ENCODE peak calls at places on chromosomes 4 and X, in six cellular contexts. One of them, this sample, is unnamed.
A peak's percentile ranks its signal among the peaks of the same experiment; 100 is the strongest.

GRCh38 chr4:16524911-16525574 is 298.8 kb upstream of the TAPT1 start:
- DNase-seq in HCT116: no peak
- DNase-seq in WERI-Rb-1: no peak
- DNase-seq in CD8-positive, alpha-beta T cell: no peak
- DNase-seq in kidney epithelial cell: no peak
- DNase-seq in right lobe of liver: no peak
- DNase-seq in this sample: no peak

GRCh38 chrX:101803451-101803850 is 128.4 kb downstream of the ZMAT1 start:
- DNase-seq in HCT116: no peak
- DNase-seq in WERI-Rb-1: no peak
- DNase-seq in CD8-positive, alpha-beta T cell: no peak
- DNase-seq in kidney epithelial cell: no peak
- DNase-seq in right lobe of liver: no peak
- DNase-seq in this sample: no peak

GRCh38 chr4:163663454-163664225 is 169.2 kb downstream of the TMA16 start:
- DNase-seq in HCT116: no peak
- DNase-seq in WERI-Rb-1: no peak
- DNase-seq in CD8-positive, alpha-beta T cell: no peak
- DNase-seq in kidney epithelial cell: no peak
- DNase-seq in right lobe of liver: no peak
- DNase-seq in this sample: no peak

GRCh38 chrX:72201836-72202536 is 20.4 kb downstream of the PIN4 start:
- DNase-seq in HCT116: no peak
- DNase-seq in WERI-Rb-1: no peak
- DNase-seq in CD8-positive, alpha-beta T cell: no peak
- DNase-seq in kidney epithelial cell: no peak
- DNase-seq in right lobe of liver: no peak
- DNase-seq in this sample: peak; percentile 33

GRCh38 chrX:97401586-97402101 is 517.9 kb downstream of the RPA4 start:
- DNase-seq in HCT116: no peak
- DNase-seq in WERI-Rb-1: no peak
- DNase-seq in CD8-positive, alpha-beta T cell: no peak
- DNase-seq in kidney epithelial cell: no peak
- DNase-seq in right lobe of liver: no peak
- DNase-seq in this sample: no peak

GRCh38 chrX:133402042-133402453 is 13.2 kb downstream of the GPC4 start:
- DNase-seq in HCT116: no peak
- DNase-seq in WERI-Rb-1: no peak
- DNase-seq in CD8-positive, alpha-beta T cell: no peak
- DNase-seq in kidney epithelial cell: peak; percentile 50
- DNase-seq in right lobe of liver: no peak
- DNase-seq in this sample: no peak

GRCh38 chr4:41360214-41360910 is 103.6 kb downstream of the UCHL1 start:
- DNase-seq in HCT116: no peak
- DNase-seq in WERI-Rb-1: peak; percentile 87
- DNase-seq in CD8-positive, alpha-beta T cell: no peak
- DNase-seq in kidney epithelial cell: no peak
- DNase-seq in right lobe of liver: peak; percentile 81
- DNase-seq in this sample: no peak

GRCh38 chr4:185383451-185383850 is 12.3 kb downstream of the LRP2BP start:
- DNase-seq in HCT116: no peak
- DNase-seq in WERI-Rb-1: no peak
- DNase-seq in CD8-positive, alpha-beta T cell: no peak
- DNase-seq in kidney epithelial cell: no peak
- DNase-seq in right lobe of liver: no peak
- DNase-seq in this sample: no peak

GRCh38 chr4:155809835-155810234 is 51.0 kb downstream of the GUCY1B1 start:
- DNase-seq in HCT116: peak; percentile 85
- DNase-seq in WERI-Rb-1: no peak
- DNase-seq in CD8-positive, alpha-beta T cell: no peak
- DNase-seq in kidney epithelial cell: no peak
- DNase-seq in right lobe of liver: no peak
- DNase-seq in this sample: peak; percentile 36

GRCh38 chr4:140756292-140757219 is at the start of gene TBC1D9:
- DNase-seq in HCT116: peak; percentile 86
- DNase-seq in WERI-Rb-1: peak; percentile 93
- DNase-seq in CD8-positive, alpha-beta T cell: no peak
- DNase-seq in kidney epithelial cell: peak; percentile 90
- DNase-seq in right lobe of liver: peak; percentile 88
- DNase-seq in this sample: peak; percentile 53

GRCh38 chr4:80471701-80472100 is 136.2 kb downstream of the CFAP299 start:
- DNase-seq in HCT116: no peak
- DNase-seq in WERI-Rb-1: no peak
- DNase-seq in CD8-positive, alpha-beta T cell: no peak
- DNase-seq in kidney epithelial cell: peak; percentile 26
- DNase-seq in right lobe of liver: peak; percentile 61
- DNase-seq in this sample: no peak

GRCh38 chr4:124936427-124936826 is 223.9 kb upstream of the ANKRD50 start:
- DNase-seq in HCT116: no peak
- DNase-seq in WERI-Rb-1: no peak
- DNase-seq in CD8-positive, alpha-beta T cell: no peak
- DNase-seq in kidney epithelial cell: no peak
- DNase-seq in right lobe of liver: no peak
- DNase-seq in this sample: no peak

GRCh38 chr4:153014460-153014859 is 78.3 kb downstream of the FHDC1 start:
- DNase-seq in HCT116: no peak
- DNase-seq in WERI-Rb-1: peak; percentile 35
- DNase-seq in CD8-positive, alpha-beta T cell: no peak
- DNase-seq in kidney epithelial cell: no peak
- DNase-seq in right lobe of liver: no peak
- DNase-seq in this sample: no peak

GRCh38 chr4:177937051-177937450 is 494.8 kb upstream of the AGA start:
- DNase-seq in HCT116: no peak
- DNase-seq in WERI-Rb-1: no peak
- DNase-seq in CD8-positive, alpha-beta T cell: no peak
- DNase-seq in kidney epithelial cell: peak; percentile 9
- DNase-seq in right lobe of liver: no peak
- DNase-seq in this sample: no peak

DNA sequence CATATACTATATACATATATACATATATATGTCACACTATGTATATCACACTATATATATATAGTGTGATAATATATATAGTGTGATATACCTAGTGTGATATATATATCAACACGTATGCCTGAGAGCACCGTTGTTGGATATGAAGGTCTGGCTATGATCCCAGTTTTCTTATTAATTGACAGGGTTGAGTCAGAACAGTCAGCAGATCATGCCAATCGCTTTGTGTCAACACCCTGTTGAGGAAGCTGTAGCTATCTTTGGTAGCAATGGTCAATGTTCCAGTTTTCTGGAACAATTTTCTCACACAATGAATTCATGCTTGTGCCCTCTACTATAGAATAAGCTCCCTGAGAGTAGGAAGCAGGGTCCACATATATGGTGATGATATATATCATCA is 496.0 kb upstream of the AGA start:
- DNase-seq in HCT116: no peak
- DNase-seq in WERI-Rb-1: no peak
- DNase-seq in CD8-positive, alpha-beta T cell: no peak
- DNase-seq in kidney epithelial cell: peak; percentile 19
- DNase-seq in right lobe of liver: no peak
- DNase-seq in this sample: no peak
- H3K27me3 ChIP-seq in HCT116: no peaks in the 10 kb centered on the region
- H3K27me3 ChIP-seq in WERI-Rb-1: peaks cover 55% of the 10 kb centered on the region
- H3K27me3 ChIP-seq in CD8-positive, alpha-beta T cell: no peaks in the 10 kb centered on the region
- H3K27me3 ChIP-seq in kidney epithelial cell: no peaks in the 10 kb centered on the region
- H3K27me3 ChIP-seq in right lobe of liver: no peaks in the 10 kb centered on the region
- H3K27me3 ChIP-seq in this sample: no peaks in the 10 kb centered on the region

DNA sequence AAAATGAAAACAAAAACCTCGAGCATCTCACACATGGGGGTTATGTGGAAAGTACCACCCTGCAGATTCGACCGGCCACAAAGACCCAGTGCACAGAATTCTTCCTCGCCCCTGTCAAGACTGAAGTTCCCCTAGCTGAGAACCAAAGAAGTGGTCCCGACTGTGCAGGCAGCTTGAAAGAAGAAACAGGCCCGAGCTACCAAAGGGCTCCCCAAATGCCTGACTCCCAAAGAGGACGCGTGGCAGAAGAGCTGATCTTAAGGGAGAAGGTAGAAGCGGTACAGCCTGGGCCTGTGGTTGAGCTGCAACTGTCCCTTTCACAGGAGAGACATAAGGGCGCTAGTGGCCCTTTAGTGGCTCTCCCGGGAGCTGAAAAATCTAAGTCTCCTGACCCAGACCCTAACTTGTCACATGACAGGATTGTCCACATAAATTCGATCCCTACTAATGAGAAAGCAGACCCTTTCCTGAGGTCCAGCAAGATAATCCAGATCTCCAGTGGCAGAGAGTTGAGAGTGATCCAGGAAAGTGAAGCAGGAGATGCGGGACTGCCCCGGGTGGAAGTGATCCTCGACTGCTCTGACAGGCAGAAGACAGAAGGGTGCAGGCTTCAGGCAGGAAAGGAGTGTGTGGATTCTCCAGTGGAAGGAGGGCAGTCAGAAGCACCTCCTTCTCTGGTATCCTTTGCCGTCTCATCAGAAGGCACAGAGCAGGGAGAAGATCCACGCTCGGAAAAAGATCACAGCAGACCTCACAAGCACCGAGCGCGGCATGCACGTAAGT is 108.8 kb upstream of the MYOZ2 start:
- DNase-seq in HCT116: no peak
- DNase-seq in WERI-Rb-1: no peak
- DNase-seq in CD8-positive, alpha-beta T cell: no peak
- DNase-seq in kidney epithelial cell: no peak
- DNase-seq in right lobe of liver: no peak
- DNase-seq in this sample: no peak
- TF ChIP-seq CTCF in HCT116: no peak
- TF ChIP-seq CTCF in WERI-Rb-1: no peak
- TF ChIP-seq CTCF in CD8-positive, alpha-beta T cell: no peak
- TF ChIP-seq CTCF in kidney epithelial cell: no peak
- TF ChIP-seq CTCF in right lobe of liver: no peak
- TF ChIP-seq CTCF in this sample: no peak

DNA sequence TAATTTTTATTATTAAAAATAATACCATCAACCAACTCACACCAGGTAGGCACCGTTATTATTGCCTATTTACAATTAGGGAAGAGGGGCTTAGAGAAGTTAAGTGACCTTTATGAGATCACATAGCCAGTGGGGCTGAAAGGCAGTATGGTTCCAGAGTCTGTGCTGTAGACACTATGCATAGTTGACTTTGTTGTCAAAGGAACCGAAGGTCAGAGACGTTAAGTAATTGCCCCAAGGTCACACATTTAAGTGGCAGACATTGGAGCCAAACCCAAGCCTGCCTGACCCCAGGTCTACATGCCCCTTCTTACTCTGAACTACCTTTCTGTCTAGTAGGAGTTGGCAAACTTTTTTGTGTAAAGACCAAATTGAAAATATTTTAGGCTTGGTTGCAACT is 36.4 kb downstream of the RHOH start:
- DNase-seq in HCT116: no peak
- DNase-seq in WERI-Rb-1: no peak
- DNase-seq in CD8-positive, alpha-beta T cell: no peak
- DNase-seq in kidney epithelial cell: no peak
- DNase-seq in right lobe of liver: no peak
- DNase-seq in this sample: no peak
- H3K36me3 ChIP-seq in HCT116: no peaks in the 10 kb centered on the region
- H3K36me3 ChIP-seq in WERI-Rb-1: no peaks in the 10 kb centered on the region
- H3K36me3 ChIP-seq in CD8-positive, alpha-beta T cell: peaks cover 7% of the 10 kb centered on the region
- H3K36me3 ChIP-seq in kidney epithelial cell: no peaks in the 10 kb centered on the region
- H3K36me3 ChIP-seq in right lobe of liver: no peaks in the 10 kb centered on the region
- H3K36me3 ChIP-seq in this sample: no peaks in the 10 kb centered on the region

DNA sequence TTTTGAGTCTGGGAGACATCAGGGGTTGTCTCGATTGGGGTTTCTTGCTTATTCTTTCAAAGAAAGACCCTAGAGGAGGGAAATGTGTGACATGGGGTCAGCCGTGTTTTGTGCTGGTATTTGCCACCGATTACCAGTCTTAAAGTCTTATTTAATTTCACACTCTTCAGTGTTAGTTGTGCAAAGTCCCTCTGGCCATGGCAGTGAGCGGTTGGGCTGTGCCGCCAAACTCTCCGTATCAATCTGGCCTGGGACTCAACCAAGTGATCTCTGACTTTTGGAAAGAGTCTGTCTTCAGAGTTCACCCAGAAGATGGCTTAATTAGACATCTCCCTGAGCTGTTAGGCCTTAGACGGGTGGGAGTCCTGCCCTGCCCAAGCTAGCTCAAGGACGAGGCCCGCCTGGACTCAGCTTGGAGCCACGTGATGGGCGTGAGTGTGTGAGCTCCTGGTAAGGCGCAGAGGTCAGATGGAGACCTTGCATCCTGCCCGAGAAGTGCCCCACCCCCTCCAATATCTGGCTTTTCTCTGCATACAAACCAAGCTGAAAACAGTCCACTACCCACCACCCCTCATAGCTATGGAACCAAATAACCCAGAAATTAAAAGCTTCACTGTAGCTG is 3.8 kb upstream of the PITX2 start:
- DNase-seq in HCT116: no peak
- DNase-seq in WERI-Rb-1: no peak
- DNase-seq in CD8-positive, alpha-beta T cell: no peak
- DNase-seq in kidney epithelial cell: no peak
- DNase-seq in right lobe of liver: no peak
- DNase-seq in this sample: no peak
- H3K27me3 ChIP-seq in HCT116: no peaks in the 10 kb centered on the region
- H3K27me3 ChIP-seq in WERI-Rb-1: peaks cover 99% of the 10 kb centered on the region
- H3K27me3 ChIP-seq in CD8-positive, alpha-beta T cell: peaks cover 69% of the 10 kb centered on the region
- H3K27me3 ChIP-seq in kidney epithelial cell: peaks cover 91% of the 10 kb centered on the region
- H3K27me3 ChIP-seq in right lobe of liver: peaks cover 68% of the 10 kb centered on the region
- H3K27me3 ChIP-seq in this sample: peaks cover 55% of the 10 kb centered on the region

GRCh38 chr4:48439988-48440387 is 43.2 kb upstream of the SLC10A4 start:
- DNase-seq in HCT116: no peak
- DNase-seq in WERI-Rb-1: no peak
- DNase-seq in CD8-positive, alpha-beta T cell: no peak
- DNase-seq in kidney epithelial cell: no peak
- DNase-seq in right lobe of liver: no peak
- DNase-seq in this sample: no peak

GRCh38 chr4:48450740-48451139 is 32.4 kb upstream of the SLC10A4 start:
- DNase-seq in HCT116: no peak
- DNase-seq in WERI-Rb-1: no peak
- DNase-seq in CD8-positive, alpha-beta T cell: no peak
- DNase-seq in kidney epithelial cell: no peak
- DNase-seq in right lobe of liver: no peak
- DNase-seq in this sample: no peak

GRCh38 chr4:48449151-48449550 is 34.0 kb upstream of the SLC10A4 start:
- DNase-seq in HCT116: no peak
- DNase-seq in WERI-Rb-1: no peak
- DNase-seq in CD8-positive, alpha-beta T cell: no peak
- DNase-seq in kidney epithelial cell: no peak
- DNase-seq in right lobe of liver: no peak
- DNase-seq in this sample: no peak

GRCh38 chr4:48445704-48446103 is 37.4 kb upstream of the SLC10A4 start:
- DNase-seq in HCT116: no peak
- DNase-seq in WERI-Rb-1: no peak
- DNase-seq in CD8-positive, alpha-beta T cell: no peak
- DNase-seq in kidney epithelial cell: no peak
- DNase-seq in right lobe of liver: no peak
- DNase-seq in this sample: no peak
- TF ChIP-seq CTCF in HCT116: peak; percentile 24
- TF ChIP-seq CTCF in WERI-Rb-1: no peak
- TF ChIP-seq CTCF in CD8-positive, alpha-beta T cell: peak; percentile 69
- TF ChIP-seq CTCF in kidney epithelial cell: peak; percentile 36
- TF ChIP-seq CTCF in right lobe of liver: peak; percentile 64
- TF ChIP-seq CTCF in this sample: peak; percentile 44

DNA sequence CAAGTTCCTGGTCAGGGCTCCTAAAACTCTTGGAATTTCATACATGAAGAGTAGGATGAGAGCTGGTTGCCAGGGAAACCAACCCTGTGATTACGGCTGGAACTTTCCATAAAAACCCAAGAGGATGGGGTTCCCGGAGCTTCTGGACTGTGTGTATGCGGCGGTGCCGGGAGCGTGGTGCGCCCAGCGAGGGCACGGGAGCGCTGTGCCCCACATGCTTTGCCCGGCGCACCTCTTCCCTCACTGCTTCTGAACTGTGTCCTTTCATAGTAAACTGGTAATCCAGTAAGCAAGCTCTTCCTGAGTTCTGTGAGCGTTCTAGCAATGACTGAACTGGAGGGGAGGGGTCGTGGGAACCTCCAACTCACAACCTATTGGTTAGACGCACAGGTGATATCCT is 152.6 kb downstream of the AFAP1 start:
- DNase-seq in HCT116: no peak
- DNase-seq in WERI-Rb-1: no peak
- DNase-seq in CD8-positive, alpha-beta T cell: no peak
- DNase-seq in kidney epithelial cell: no peak
- DNase-seq in right lobe of liver: no peak
- DNase-seq in this sample: no peak
- H3K36me3 ChIP-seq in HCT116: no peaks in the 10 kb centered on the region
- H3K36me3 ChIP-seq in WERI-Rb-1: peaks cover 10% of the 10 kb centered on the region
- H3K36me3 ChIP-seq in CD8-positive, alpha-beta T cell: no peaks in the 10 kb centered on the region
- H3K36me3 ChIP-seq in kidney epithelial cell: no peaks in the 10 kb centered on the region
- H3K36me3 ChIP-seq in right lobe of liver: no peaks in the 10 kb centered on the region
- H3K36me3 ChIP-seq in this sample: peaks cover 36% of the 10 kb centered on the region